ENCODE peak calls at places on chromosomes 13 and 19, in nine cellular contexts. J, R, V, L, Z, Y, Q, O and P are unnamed samples.

GRCh38 chr13:96771501-96772367 is 222.5 kb downstream of the OXGR1 start:
- DNase-seq in J (no peak), R (no peak), V (no peak), L (no peak), Z (no peak), Y (no peak), Q (no peak), O (no peak), P (no peak)

GRCh38 chr13:64633948-64634347 is 2596.2 kb downstream of the PCDH9 start:
- DNase-seq in J (no peak), R (no peak), V (no peak), L (no peak), Z (no peak), Y (no peak), Q (no peak), O (no peak), P (no peak)

GRCh38 chr13:26881154-26881553 is 120.6 kb upstream of the GPR12 start:
- DNase-seq in J (no peak), R (no peak), V (no peak), L (no peak), Z (peak; percentile 47), Y (no peak), Q (no peak), O (no peak), P (no peak)

GRCh38 chr13:114200673-114201005 is 21.6 kb downstream of the CFAP97D2 start:
- DNase-seq in J (no peak), R (no peak), V (no peak), L (no peak), Z (peak; percentile 19), Y (no peak), Q (no peak), O (no peak), P (no peak)

GRCh38 chr19:58572818-58573657 is at the start of gene MZF1:
- DNase-seq in J (peak; percentile 100), R (peak; percentile 99), V (peak; percentile 99), L (peak; percentile 99), Z (peak; percentile 100), Y (peak; percentile 99), Q (peak; percentile 100), O (peak; percentile 100), P (peak; percentile 99)

GRCh38 chr19:6801397-6802086 is 29.0 kb downstream of the VAV1 start:
- DNase-seq in J (peak; percentile 78), R (peak; percentile 85), V (peak; percentile 69), L (peak; percentile 75), Z (no peak), Y (peak; percentile 71), Q (peak; percentile 82), O (peak; percentile 93), P (peak; percentile 62)

GRCh38 chr13:93559718-93560117 is 333.1 kb downstream of the GPC6 start:
- DNase-seq in J (no peak), R (no peak), V (no peak), L (no peak), Z (peak; percentile 84), Y (no peak), Q (no peak), O (no peak), P (no peak)

GRCh38 chr19:44341794-44342193 is 14.7 kb downstream of the ZNF112 start:
- DNase-seq in J (no peak), R (no peak), V (no peak), L (no peak), Z (no peak), Y (no peak), Q (no peak), O (no peak), P (no peak)

GRCh38 chr13:68185767-68186166 is 955.6 kb upstream of the PCDH9 start:
- DNase-seq in J (no peak), R (no peak), V (no peak), L (no peak), Z (no peak), Y (no peak), Q (no peak), O (no peak), P (no peak)

GRCh38 chr19:38429055-38429810 is 3.2 kb upstream of the RASGRP4 start:
- DNase-seq in J (no peak), R (no peak), V (no peak), L (no peak), Z (no peak), Y (no peak), Q (no peak), O (peak; percentile 72), P (no peak)

GRCh38 chr19:7415163-7415856 is 66.6 kb downstream of the ARHGEF18 start:
- DNase-seq in J (no peak), R (no peak), V (no peak), L (no peak), Z (peak; percentile 86), Y (no peak), Q (no peak), O (no peak), P (no peak)

GRCh38 chr13:49488563-49488962 is 7.2 kb upstream of the PHF11 start:
- DNase-seq in J (no peak), R (no peak), V (no peak), L (no peak), Z (peak; percentile 53), Y (no peak), Q (no peak), O (no peak), P (no peak)

GRCh38 chr13:51552027-51552426 is 32.2 kb upstream of the WDFY2 start:
- DNase-seq in J (no peak), R (no peak), V (no peak), L (no peak), Z (no peak), Y (no peak), Q (no peak), O (no peak), P (no peak)

GRCh38 chr13:51663980-51664957 is 80.0 kb downstream of the WDFY2 start:
- DNase-seq in J (no peak), R (no peak), V (no peak), L (no peak), Z (no peak), Y (no peak), Q (no peak), O (peak; percentile 2), P (no peak)

GRCh38 chr19:13037161-13037560 is 41.9 kb downstream of the NFIX start:
- DNase-seq in J (no peak), R (no peak), V (no peak), L (no peak), Z (peak; percentile 85), Y (no peak), Q (no peak), O (no peak), P (no peak)

GRCh38 chr19:524062-524674 is 7.4 kb upstream of the CDC34 start:
- DNase-seq in J (no peak), R (no peak), V (peak; percentile 38), L (no peak), Z (peak; percentile 49), Y (no peak), Q (no peak), O (no peak), P (no peak)

DNA sequence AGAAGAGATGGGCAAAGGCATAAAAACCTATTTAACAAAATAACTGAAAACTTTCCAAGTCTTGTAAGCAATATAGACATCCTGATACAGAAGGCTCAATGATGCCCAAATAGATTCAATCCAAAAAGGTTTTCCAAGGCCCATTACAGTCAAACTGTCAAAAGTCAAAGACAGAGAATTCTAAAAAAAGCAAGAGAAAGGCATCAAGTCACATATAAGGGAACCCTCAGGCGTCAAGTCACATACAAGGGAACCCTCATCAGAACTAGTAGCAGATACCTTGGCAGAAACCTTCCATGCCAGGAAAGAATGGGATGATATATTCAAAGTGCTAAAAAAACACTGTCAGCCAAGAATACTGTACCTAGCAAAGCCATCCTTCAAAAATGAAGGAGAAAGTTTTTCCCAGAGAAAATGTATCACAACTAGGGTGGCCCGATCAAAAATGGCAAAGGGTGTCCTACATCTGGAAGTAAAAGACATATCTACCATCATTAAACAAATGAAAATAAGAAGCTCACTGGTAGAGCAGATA is 21.2 kb downstream of the ZNF829 start:
- DNase-seq in J (no peak), R (no peak), V (no peak), L (no peak), Z (no peak), Y (no peak), Q (no peak), O (no peak), P (no peak)
- H3K9me3 ChIP-seq in J (peaks cover 100% of the 10 kb centered on the region), R (peaks cover 61% of the 10 kb centered on the region), V (peaks cover 100% of the 10 kb centered on the region), L (peaks cover 89% of the 10 kb centered on the region), Z (peaks cover 64% of the 10 kb centered on the region), Y (peaks cover 76% of the 10 kb centered on the region), Q (peaks cover 68% of the 10 kb centered on the region), O (peaks cover 93% of the 10 kb centered on the region), P (peaks cover 75% of the 10 kb centered on the region)

GRCh38 chr19:20107301-20107700 is 29.5 kb downstream of the ZNF90 start:
- DNase-seq in J (no peak), R (no peak), V (no peak), L (no peak), Z (no peak), Y (no peak), Q (no peak), O (no peak), P (no peak)
- H3K9me3 ChIP-seq in J (peaks cover 99% of the 10 kb centered on the region), R (peaks cover 6% of the 10 kb centered on the region), V (peaks cover 96% of the 10 kb centered on the region), L (peaks cover 18% of the 10 kb centered on the region), Z (peaks cover 24% of the 10 kb centered on the region), Y (peaks cover 3% of the 10 kb centered on the region), Q (peaks cover 13% of the 10 kb centered on the region), O (peaks cover 65% of the 10 kb centered on the region), P (no peaks in the 10 kb centered on the region)

DNA sequence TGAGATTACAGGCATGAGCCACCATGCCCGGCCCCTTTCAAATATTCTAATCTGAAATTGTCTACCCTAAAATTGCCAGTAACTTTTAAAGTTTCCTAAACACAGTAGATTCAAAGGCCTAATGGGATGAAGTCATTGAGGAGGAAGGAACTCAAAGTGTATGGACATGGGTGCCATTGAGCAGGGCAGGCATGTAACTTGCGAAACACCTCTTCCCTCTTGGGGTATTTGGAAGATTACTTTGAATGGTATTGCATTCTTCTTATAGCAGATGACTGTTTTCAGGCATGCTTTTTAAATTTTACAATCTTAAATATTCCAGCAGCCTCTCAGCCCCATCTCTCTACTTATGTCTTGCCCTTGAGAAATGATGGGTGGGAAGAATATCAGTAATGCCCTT is 21.0 kb downstream of the TM9SF2 start:
- DNase-seq in J (no peak), R (no peak), V (no peak), L (no peak), Z (peak; percentile 25), Y (no peak), Q (no peak), O (no peak), P (no peak)
- H3K9me3 ChIP-seq in J (no peaks in the 10 kb centered on the region), R (no peaks in the 10 kb centered on the region), V (no peaks in the 10 kb centered on the region), L (no peaks in the 10 kb centered on the region), Z (no peaks in the 10 kb centered on the region), Y (no peaks in the 10 kb centered on the region), Q (no peaks in the 10 kb centered on the region), O (no peaks in the 10 kb centered on the region), P (no peaks in the 10 kb centered on the region)

GRCh38 chr13:43154839-43155238 is 131.5 kb downstream of the DNAJC15 start:
- DNase-seq in J (no peak), R (no peak), V (no peak), L (no peak), Z (no peak), Y (no peak), Q (no peak), O (no peak), P (no peak)

GRCh38 chr13:43154083-43154739 is 130.8 kb downstream of the DNAJC15 start:
- DNase-seq in J (no peak), R (no peak), V (no peak), L (no peak), Z (no peak), Y (no peak), Q (no peak), O (no peak), P (no peak)

GRCh38 chr13:43157796-43158195 is 134.4 kb downstream of the DNAJC15 start:
- DNase-seq in J (no peak), R (no peak), V (no peak), L (no peak), Z (no peak), Y (no peak), Q (no peak), O (no peak), P (no peak)

GRCh38 chr13:43156916-43157315 is 133.5 kb downstream of the DNAJC15 start:
- DNase-seq in J (no peak), R (no peak), V (no peak), L (no peak), Z (no peak), Y (no peak), Q (no peak), O (no peak), P (no peak)

GRCh38 chr13:43159007-43159406 is 135.6 kb downstream of the DNAJC15 start:
- DNase-seq in J (no peak), R (no peak), V (no peak), L (no peak), Z (peak; percentile 71), Y (no peak), Q (no peak), O (no peak), P (no peak)
- H3K9me3 ChIP-seq in J (peaks cover 6% of the 10 kb centered on the region), R (no peaks in the 10 kb centered on the region), V (peaks cover 12% of the 10 kb centered on the region), L (no peaks in the 10 kb centered on the region), Z (no peaks in the 10 kb centered on the region), Y (no peaks in the 10 kb centered on the region), Q (no peaks in the 10 kb centered on the region), O (no peaks in the 10 kb centered on the region), P (no peaks in the 10 kb centered on the region)